ENCODE peak calls at places on chromosome 11, in six cellular contexts. Q is HepG2, P is HCT116, J is body of pancreas, G is upper lobe of left lung, U is right lobe of liver. C is an unnamed sample.

GRCh38 chr11:34809191-34810106 is 106.7 kb downstream of the APIP start:
- ATAC-seq in Q (no peak), P (no peak), J (no peak), G (no peak), U (peak), C (no peak)

GRCh38 chr11:75208444-75208843 is 32.1 kb upstream of the TPBGL start:
- ATAC-seq in Q (no peak), P (no peak), J (no peak), G (no peak), U (no peak), C (no peak)

GRCh38 chr11:116641561-116642045 is 131.2 kb downstream of the BUD13 start:
- ATAC-seq in Q (peak), P (peak), J (peak), G (no peak), U (peak), C (no peak)

GRCh38 chr11:76153609-76153949 is 52.7 kb downstream of the WNT11 start:
- ATAC-seq in Q (peak), P (no peak), J (peak), G (no peak), U (no peak), C (no peak)

GRCh38 chr11:110897035-110897434 is 184.8 kb upstream of the ARHGAP20 start:
- ATAC-seq in Q (no peak), P (no peak), J (no peak), G (no peak), U (no peak), C (no peak)

GRCh38 chr11:111846640-111847039 is 24.7 kb downstream of the ALG9 start:
- ATAC-seq in Q (no peak), P (no peak), J (no peak), G (no peak), U (no peak), C (no peak)

GRCh38 chr11:34999453-34999852 is 83.0 kb downstream of the PDHX start:
- ATAC-seq in Q (no peak), P (no peak), J (peak), G (no peak), U (peak), C (no peak)

GRCh38 chr11:117887431-117888139 is 11.1 kb upstream of the FXYD6 start:
- ATAC-seq in Q (no peak), P (no peak), J (no peak), G (no peak), U (no peak), C (no peak)

GRCh38 chr11:58832246-58832645 is 12.3 kb downstream of the GLYATL2 start:
- ATAC-seq in Q (no peak), P (no peak), J (no peak), G (no peak), U (no peak), C (no peak)

GRCh38 chr11:116890193-116890592 is 52.8 kb upstream of the APOA1 start:
- ATAC-seq in Q (no peak), P (no peak), J (no peak), G (no peak), U (peak), C (no peak)

GRCh38 chr11:788953-789940 is 643 bp downstream of the CEND1 start:
- ATAC-seq in Q (peak), P (no peak), J (no peak), G (no peak), U (no peak), C (no peak)

GRCh38 chr11:129375731-129376657 is at the start of gene BARX2:
- ATAC-seq in Q (peak), P (peak), J (peak), G (peak), U (peak), C (no peak)

GRCh38 chr11:65572356-65573043 is at the start of gene FAM89B:
- ATAC-seq in Q (no peak), P (peak), J (peak), G (no peak), U (peak), C (peak)

GRCh38 chr11:111476961-111477360 is 35.2 kb downstream of the BTG4 start:
- ATAC-seq in Q (no peak), P (no peak), J (no peak), G (no peak), U (no peak), C (no peak)

GRCh38 chr11:64537876-64538275 is 53.1 kb upstream of the SLC22A12 start:
- ATAC-seq in Q (no peak), P (no peak), J (no peak), G (no peak), U (no peak), C (no peak)

GRCh38 chr11:18578975-18579598 is 9.4 kb downstream of the UEVLD start:
- ATAC-seq in Q (peak), P (peak), J (no peak), G (no peak), U (no peak), C (no peak)

GRCh38 chr11:132718711-132719641 is 813.3 kb downstream of the OPCML start:
- ATAC-seq in Q (no peak), P (no peak), J (no peak), G (no peak), U (peak), C (no peak)

GRCh38 chr11:73507086-73507485 is 90.8 kb downstream of the FAM168A start:
- ATAC-seq in Q (no peak), P (no peak), J (no peak), G (no peak), U (no peak), C (no peak)

GRCh38 chr11:129286813-129287212 is 88.8 kb upstream of the BARX2 start:
- ATAC-seq in Q (peak), P (no peak), J (no peak), G (no peak), U (no peak), C (no peak)

GRCh38 chr11:126115820-126116319 is 53.2 kb upstream of the CDON start:
- ATAC-seq in Q (peak), P (peak), J (peak), G (peak), U (peak), C (peak)

GRCh38 chr11:68525930-68526329 is 65.4 kb downstream of the PPP6R3 start:
- ATAC-seq in Q (no peak), P (no peak), J (no peak), G (no peak), U (no peak), C (no peak)

GRCh38 chr11:124898711-124899110 is 1.0 kb upstream of the ROBO4 start:
- ATAC-seq in Q (peak), P (peak), J (peak), G (peak), U (peak), C (peak)

GRCh38 chr11:59273008-59273841 is 60.5 kb upstream of the MPEG1 start:
- ATAC-seq in Q (no peak), P (no peak), J (no peak), G (peak), U (peak), C (no peak)

GRCh38 chr11:64239662-64240466 is 1.0 kb upstream of the FKBP2 start:
- ATAC-seq in Q (no peak), P (no peak), J (no peak), G (no peak), U (no peak), C (no peak)

GRCh38 chr11:4134844-4135243 is 40.2 kb downstream of the RRM1 start:
- ATAC-seq in Q (no peak), P (no peak), J (no peak), G (no peak), U (peak), C (no peak)

GRCh38 chr11:15938362-15938725 is 418.0 kb downstream of the SOX6 start:
- ATAC-seq in Q (no peak), P (no peak), J (no peak), G (no peak), U (no peak), C (peak)

GRCh38 chr11:82261367-82261766 is 472.3 kb downstream of the FAM181B start:
- ATAC-seq in Q (no peak), P (no peak), J (no peak), G (no peak), U (no peak), C (no peak)

GRCh38 chr11:9827700-9828099 is 163.8 kb downstream of the SWAP70 start:
- ATAC-seq in Q (no peak), P (no peak), J (no peak), G (no peak), U (no peak), C (no peak)

GRCh38 chr11:9823887-9824385 is 160.1 kb downstream of the SWAP70 start:
- ATAC-seq in Q (no peak), P (no peak), J (no peak), G (no peak), U (no peak), C (no peak)

GRCh38 chr11:9825315-9825714 is 161.4 kb downstream of the SWAP70 start:
- ATAC-seq in Q (no peak), P (no peak), J (no peak), G (no peak), U (no peak), C (no peak)

GRCh38 chr11:9825895-9826294 is 162.0 kb downstream of the SWAP70 start:
- ATAC-seq in Q (no peak), P (no peak), J (no peak), G (no peak), U (no peak), C (no peak)

DNA sequence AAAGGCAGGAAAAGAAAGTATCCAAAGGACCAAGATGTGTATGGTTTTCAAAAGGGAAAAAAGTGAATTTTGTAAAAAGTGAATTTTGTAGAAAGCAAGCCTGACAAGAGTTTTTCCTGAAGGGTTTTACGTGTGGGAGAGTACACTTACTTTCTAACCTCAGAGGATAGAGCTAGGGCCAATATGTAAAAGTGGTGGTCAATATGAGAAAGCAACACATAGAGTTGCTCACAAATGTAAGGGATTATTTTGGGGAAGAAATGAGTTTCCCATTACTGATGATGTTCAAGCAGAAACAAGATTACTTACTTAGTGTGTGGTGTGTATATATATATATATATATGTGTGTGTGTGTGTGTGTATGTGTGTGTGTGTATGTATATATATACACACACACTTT is 162.5 kb downstream of the SWAP70 start:
- ATAC-seq in Q (no peak), P (no peak), J (no peak), G (no peak), U (no peak), C (no peak)
- TF ChIP-seq CTCF in Q (no peak), P (no peak), J (no peak), G (no peak), U (no peak), C (no peak)

GRCh38 chr11:44402466-44403075 is 92.6 kb upstream of the ALX4 start:
- ATAC-seq in Q (no peak), P (no peak), J (no peak), G (no peak), U (no peak), C (no peak)
- TF ChIP-seq POLR2A in Q (no peak), P (no peak), J (no peak), G (no peak), U (no peak), C (no peak)

DNA sequence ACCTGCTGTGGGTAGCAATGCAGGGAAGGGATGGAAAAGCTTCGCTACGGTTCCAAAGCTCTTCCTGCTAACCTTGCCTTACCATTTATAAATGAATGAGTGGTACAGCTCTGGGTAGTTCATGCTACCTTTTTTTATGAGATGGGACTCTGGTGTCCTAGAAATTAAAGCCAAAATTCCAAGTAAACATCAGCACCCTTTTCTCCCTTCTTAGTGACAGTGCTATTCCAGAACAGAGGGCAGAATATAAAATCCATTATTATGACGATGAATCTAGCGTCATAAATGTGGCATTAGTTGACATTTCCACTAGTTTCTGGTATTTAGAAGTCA is 447 bp upstream of the SVIP start:
- ATAC-seq in Q (no peak), P (no peak), J (peak), G (no peak), U (no peak), C (no peak)
- H3K4me3 ChIP-seq in Q (peak), P (peak), J (no peak), G (no peak), U (no peak), C (peak)

GRCh38 chr11:20448838-20449237 is 61.3 kb downstream of the PRMT3 start:
- ATAC-seq in Q (no peak), P (no peak), J (no peak), G (no peak), U (no peak), C (no peak)

GRCh38 chr11:20444537-20444936 is 57.0 kb downstream of the PRMT3 start:
- ATAC-seq in Q (no peak), P (no peak), J (no peak), G (no peak), U (no peak), C (no peak)

GRCh38 chr11:20438637-20439036 is 51.1 kb downstream of the PRMT3 start:
- ATAC-seq in Q (no peak), P (no peak), J (no peak), G (peak), U (no peak), C (no peak)

DNA sequence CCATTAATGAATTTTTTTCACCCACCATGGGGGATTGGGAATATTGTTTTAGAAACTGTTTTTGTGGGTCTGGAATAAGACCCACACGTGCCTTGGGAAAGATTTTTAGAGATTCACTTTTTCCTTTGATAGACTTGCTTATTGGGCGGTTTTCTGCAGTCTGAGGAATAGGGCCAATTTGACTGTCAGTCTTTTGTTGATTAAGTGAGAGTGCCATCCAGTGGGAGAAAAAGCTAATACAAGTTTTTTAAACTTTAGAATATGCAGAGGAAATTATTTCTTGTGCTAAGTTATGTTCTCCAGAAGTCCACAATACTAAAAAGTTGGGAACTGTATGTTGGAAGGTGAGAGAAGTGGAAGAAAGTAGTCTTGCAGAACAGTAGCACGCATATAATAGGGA is 56.1 kb downstream of the PRMT3 start:
- ATAC-seq in Q (no peak), P (peak), J (no peak), G (no peak), U (peak), C (no peak)
- TF ChIP-seq CTCF in Q (peak), P (peak), J (no peak), G (no peak), U (no peak), C (no peak)

GRCh38 chr11:47725445-47726442 is 10.6 kb upstream of the AGBL2 start:
- ATAC-seq in Q (no peak), P (no peak), J (no peak), G (no peak), U (peak), C (no peak)

GRCh38 chr11:47723041-47723440 is 7.9 kb upstream of the AGBL2 start:
- ATAC-seq in Q (no peak), P (no peak), J (no peak), G (no peak), U (peak), C (no peak)

GRCh38 chr11:47724041-47724729 is 9.0 kb upstream of the AGBL2 start:
- ATAC-seq in Q (peak), P (no peak), J (peak), G (peak), U (peak), C (peak)

GRCh38 chr11:47716692-47717091 is 1.5 kb upstream of the AGBL2 start:
- ATAC-seq in Q (no peak), P (no peak), J (no peak), G (no peak), U (no peak), C (no peak)

DNA sequence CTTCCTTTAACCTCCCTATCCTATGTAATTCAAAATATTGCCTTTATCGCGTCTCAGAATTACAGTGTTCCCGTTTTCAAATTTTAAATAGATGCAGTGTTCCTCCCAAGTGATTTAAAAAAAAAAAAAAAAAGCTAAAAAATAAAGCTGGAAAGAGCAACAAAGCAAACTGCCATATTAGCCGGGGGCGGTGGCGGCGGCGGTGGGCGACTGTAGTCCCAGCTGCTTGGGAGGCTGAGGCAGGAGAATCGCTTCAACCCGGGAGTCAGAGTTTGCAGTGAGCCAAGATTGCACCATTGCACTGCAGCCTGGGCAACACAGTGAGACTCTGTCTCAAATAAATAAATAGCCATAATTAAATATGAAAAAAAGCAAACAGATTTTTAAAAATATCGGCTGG is 5.5 kb upstream of the AGBL2 start:
- ATAC-seq in Q (no peak), P (no peak), J (no peak), G (no peak), U (no peak), C (no peak)
- TF ChIP-seq POLR2A in Q (no peak), P (no peak), J (no peak), G (no peak), U (no peak), C (no peak)

DNA sequence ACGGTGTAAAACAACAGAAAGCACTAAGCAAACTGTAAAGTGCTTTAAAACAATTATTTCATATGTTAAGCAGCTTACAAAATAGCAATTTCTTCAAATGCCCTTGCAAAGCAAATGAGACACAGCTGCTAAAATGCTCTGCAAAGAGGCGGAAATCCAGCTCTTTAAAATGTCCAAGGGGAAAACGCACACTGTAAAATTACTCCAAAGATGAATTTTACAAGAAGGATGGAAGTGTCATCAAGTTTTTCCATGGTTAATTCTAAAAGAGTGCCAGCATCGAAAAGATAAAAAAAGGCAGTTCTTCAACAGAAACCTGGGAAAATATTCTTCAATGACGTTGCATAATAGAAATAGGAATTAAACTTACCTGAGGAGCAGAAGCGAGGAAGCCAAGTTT is 64.0 kb upstream of the BLID start:
- ATAC-seq in Q (no peak), P (no peak), J (no peak), G (no peak), U (no peak), C (no peak)
- H3K4me3 ChIP-seq in Q (no peak), P (peak), J (no peak), G (no peak), U (no peak), C (no peak)

C was measured in gastroesophageal sphincter.